ENCODE peak calls at places on chromosome 12, in ten cellular contexts. One of them, this sample, is unnamed.

GRCh38 chr12:70576341-70577282 is 60.6 kb downstream of the PTPRB start:
- DNase-seq in suprapubic skin: no peak
- DNase-seq in IMR-90: peak; percentile 85
- DNase-seq in foreskin fibroblast: peak; percentile 83
- DNase-seq in choroid plexus epithelial cell: peak; percentile 92
- DNase-seq in uterus: no peak
- DNase-seq in GM10248: peak; percentile 34
- DNase-seq in fibroblast of mammary gland: peak; percentile 80
- DNase-seq in keratinocyte: peak; percentile 19
- DNase-seq in fibroblast of lung: peak; percentile 87
- DNase-seq in this sample: peak; percentile 93

GRCh38 chr12:47882796-47883546 is 21.8 kb downstream of the VDR start:
- DNase-seq in choroid plexus epithelial cell: no peak
- DNase-seq in foreskin fibroblast: no peak
- DNase-seq in IMR-90: no peak
- DNase-seq in fibroblast of mammary gland: no peak
- DNase-seq in suprapubic skin: no peak
- DNase-seq in uterus: no peak
- DNase-seq in GM10248: peak; percentile 75
- DNase-seq in keratinocyte: no peak
- DNase-seq in fibroblast of lung: no peak
- DNase-seq in this sample: no peak

GRCh38 chr12:89525002-89525823 is 617 bp upstream of the GALNT4 start:
- DNase-seq in foreskin fibroblast: peak; percentile 54
- DNase-seq in GM10248: peak; percentile 60
- DNase-seq in suprapubic skin: peak; percentile 68
- DNase-seq in fibroblast of mammary gland: peak; percentile 20
- DNase-seq in keratinocyte: no peak
- DNase-seq in fibroblast of lung: no peak
- DNase-seq in uterus: peak; percentile 36
- DNase-seq in IMR-90: peak; percentile 21
- DNase-seq in choroid plexus epithelial cell: peak; percentile 24
- DNase-seq in this sample: no peak

GRCh38 chr12:46959484-46959883 is 119.9 kb upstream of the PCED1B start:
- DNase-seq in GM10248: no peak
- DNase-seq in IMR-90: peak; percentile 93
- DNase-seq in uterus: no peak
- DNase-seq in choroid plexus epithelial cell: peak; percentile 58
- DNase-seq in fibroblast of lung: peak; percentile 85
- DNase-seq in foreskin fibroblast: peak; percentile 97
- DNase-seq in suprapubic skin: no peak
- DNase-seq in fibroblast of mammary gland: peak; percentile 94
- DNase-seq in keratinocyte: no peak
- DNase-seq in this sample: peak; percentile 97

GRCh38 chr12:1500095-1500801 is 94.1 kb downstream of the FBXL14 start:
- DNase-seq in IMR-90: peak; percentile 81
- DNase-seq in foreskin fibroblast: peak; percentile 75
- DNase-seq in choroid plexus epithelial cell: peak; percentile 62
- DNase-seq in GM10248: no peak
- DNase-seq in keratinocyte: no peak
- DNase-seq in uterus: no peak
- DNase-seq in fibroblast of lung: peak; percentile 88
- DNase-seq in suprapubic skin: no peak
- DNase-seq in fibroblast of mammary gland: peak; percentile 92
- DNase-seq in this sample: peak; percentile 18

GRCh38 chr12:96255077-96255476 is 60.9 kb downstream of the ELK3 start:
- DNase-seq in IMR-90: peak; percentile 57
- DNase-seq in foreskin fibroblast: peak; percentile 58
- DNase-seq in choroid plexus epithelial cell: peak; percentile 71
- DNase-seq in fibroblast of mammary gland: peak; percentile 87
- DNase-seq in suprapubic skin: peak; percentile 88
- DNase-seq in uterus: no peak
- DNase-seq in fibroblast of lung: peak; percentile 66
- DNase-seq in keratinocyte: no peak
- DNase-seq in GM10248: no peak
- DNase-seq in this sample: no peak

GRCh38 chr12:68332726-68333630 is 816 bp upstream of the MDM1 start:
- DNase-seq in fibroblast of lung: no peak
- DNase-seq in suprapubic skin: no peak
- DNase-seq in GM10248: no peak
- DNase-seq in IMR-90: no peak
- DNase-seq in foreskin fibroblast: peak; percentile 61
- DNase-seq in keratinocyte: no peak
- DNase-seq in uterus: no peak
- DNase-seq in fibroblast of mammary gland: peak; percentile 34
- DNase-seq in choroid plexus epithelial cell: no peak
- DNase-seq in this sample: no peak

GRCh38 chr12:1591029-1591428 is 3.4 kb downstream of the FBXL14 start:
- DNase-seq in keratinocyte: peak; percentile 38
- DNase-seq in GM10248: no peak
- DNase-seq in fibroblast of mammary gland: peak; percentile 73
- DNase-seq in IMR-90: no peak
- DNase-seq in uterus: no peak
- DNase-seq in suprapubic skin: no peak
- DNase-seq in fibroblast of lung: no peak
- DNase-seq in foreskin fibroblast: peak; percentile 31
- DNase-seq in choroid plexus epithelial cell: peak; percentile 57
- DNase-seq in this sample: peak; percentile 55

GRCh38 chr12:77845831-77846230 is 15.1 kb downstream of the NAV3 start:
- DNase-seq in IMR-90: peak; percentile 44
- DNase-seq in fibroblast of lung: peak; percentile 43
- DNase-seq in foreskin fibroblast: peak; percentile 76
- DNase-seq in keratinocyte: no peak
- DNase-seq in suprapubic skin: no peak
- DNase-seq in fibroblast of mammary gland: peak; percentile 62
- DNase-seq in uterus: no peak
- DNase-seq in GM10248: no peak
- DNase-seq in choroid plexus epithelial cell: peak; percentile 71
- DNase-seq in this sample: peak; percentile 39

GRCh38 chr12:112466011-112466422 is 47.3 kb downstream of the PTPN11 start:
- DNase-seq in keratinocyte: no peak
- DNase-seq in foreskin fibroblast: no peak
- DNase-seq in uterus: no peak
- DNase-seq in fibroblast of mammary gland: no peak
- DNase-seq in fibroblast of lung: no peak
- DNase-seq in choroid plexus epithelial cell: no peak
- DNase-seq in suprapubic skin: no peak
- DNase-seq in GM10248: no peak
- DNase-seq in IMR-90: no peak
- DNase-seq in this sample: no peak

GRCh38 chr12:130331146-130331545 is 6.5 kb upstream of the PIWIL1 start:
- DNase-seq in suprapubic skin: no peak
- DNase-seq in choroid plexus epithelial cell: no peak
- DNase-seq in fibroblast of lung: no peak
- DNase-seq in IMR-90: no peak
- DNase-seq in keratinocyte: no peak
- DNase-seq in GM10248: no peak
- DNase-seq in foreskin fibroblast: no peak
- DNase-seq in uterus: no peak
- DNase-seq in fibroblast of mammary gland: no peak
- DNase-seq in this sample: no peak

GRCh38 chr12:116360579-116361403 is 83.3 kb upstream of the MED13L start:
- DNase-seq in choroid plexus epithelial cell: no peak
- DNase-seq in foreskin fibroblast: no peak
- DNase-seq in IMR-90: no peak
- DNase-seq in fibroblast of mammary gland: no peak
- DNase-seq in uterus: no peak
- DNase-seq in keratinocyte: no peak
- DNase-seq in suprapubic skin: no peak
- DNase-seq in GM10248: no peak
- DNase-seq in fibroblast of lung: no peak
- DNase-seq in this sample: no peak

GRCh38 chr12:95218852-95219171 is 1.2 kb downstream of the VEZT start:
- DNase-seq in uterus: no peak
- DNase-seq in suprapubic skin: no peak
- DNase-seq in choroid plexus epithelial cell: peak; percentile 25
- DNase-seq in IMR-90: no peak
- DNase-seq in fibroblast of mammary gland: peak; percentile 16
- DNase-seq in foreskin fibroblast: no peak
- DNase-seq in keratinocyte: no peak
- DNase-seq in GM10248: peak; percentile 37
- DNase-seq in fibroblast of lung: no peak
- DNase-seq in this sample: no peak

GRCh38 chr12:95215925-95216324 is 1.3 kb downstream of the FGD6 start:
- DNase-seq in fibroblast of lung: peak; percentile 80
- DNase-seq in GM10248: no peak
- DNase-seq in fibroblast of mammary gland: peak; percentile 63
- DNase-seq in uterus: no peak
- DNase-seq in keratinocyte: no peak
- DNase-seq in foreskin fibroblast: peak; percentile 65
- DNase-seq in IMR-90: peak; percentile 75
- DNase-seq in choroid plexus epithelial cell: peak; percentile 89
- DNase-seq in suprapubic skin: no peak
- DNase-seq in this sample: peak; percentile 26

GRCh38 chr12:95216704-95217376 is 427 bp downstream of the FGD6 start:
- DNase-seq in keratinocyte: no peak
- DNase-seq in fibroblast of lung: peak; percentile 11
- DNase-seq in GM10248: no peak
- DNase-seq in IMR-90: no peak
- DNase-seq in suprapubic skin: no peak
- DNase-seq in uterus: no peak
- DNase-seq in fibroblast of mammary gland: peak; percentile 16
- DNase-seq in foreskin fibroblast: no peak
- DNase-seq in choroid plexus epithelial cell: peak; percentile 36
- DNase-seq in this sample: no peak

GRCh38 chr12:95218164-95218851 is 701 bp downstream of the VEZT start:
- DNase-seq in choroid plexus epithelial cell: peak; percentile 61
- DNase-seq in keratinocyte: no peak
- DNase-seq in fibroblast of mammary gland: peak; percentile 70
- DNase-seq in fibroblast of lung: peak; percentile 67
- DNase-seq in suprapubic skin: no peak
- DNase-seq in foreskin fibroblast: peak; percentile 86
- DNase-seq in GM10248: no peak
- DNase-seq in uterus: no peak
- DNase-seq in IMR-90: peak; percentile 58
- DNase-seq in this sample: peak; percentile 44

GRCh38 chr12:95217377-95218163 is at the start of the genes FGD6 and VEZT:
- DNase-seq in fibroblast of lung: peak; percentile 99
- DNase-seq in GM10248: peak; percentile 95
- DNase-seq in uterus: peak; percentile 99
- DNase-seq in IMR-90: peak; percentile 99
- DNase-seq in choroid plexus epithelial cell: peak; percentile 99
- DNase-seq in keratinocyte: peak; percentile 89
- DNase-seq in fibroblast of mammary gland: peak; percentile 98
- DNase-seq in foreskin fibroblast: peak; percentile 100
- DNase-seq in suprapubic skin: peak; percentile 99
- DNase-seq in this sample: peak; percentile 99
- TF ChIP-seq CTCF in fibroblast of lung: peak; percentile 56
- TF ChIP-seq CTCF in GM10248: peak; percentile 68
- TF ChIP-seq CTCF in uterus: peak; percentile 75
- TF ChIP-seq CTCF in IMR-90: peak; percentile 87
- TF ChIP-seq CTCF in choroid plexus epithelial cell: peak; percentile 64
- TF ChIP-seq CTCF in keratinocyte: peak; percentile 63
- TF ChIP-seq CTCF in fibroblast of mammary gland: peak; percentile 35
- TF ChIP-seq CTCF in foreskin fibroblast: peak; percentile 61
- TF ChIP-seq CTCF in suprapubic skin: no peak
- TF ChIP-seq CTCF in this sample: peak; percentile 80

GRCh38 chr12:60106207-60106606 is 510.4 kb downstream of the SLC16A7 start:
- DNase-seq in suprapubic skin: no peak
- DNase-seq in keratinocyte: no peak
- DNase-seq in fibroblast of mammary gland: peak; percentile 58
- DNase-seq in foreskin fibroblast: peak; percentile 49
- DNase-seq in IMR-90: peak; percentile 47
- DNase-seq in GM10248: no peak
- DNase-seq in fibroblast of lung: peak; percentile 60
- DNase-seq in uterus: no peak
- DNase-seq in choroid plexus epithelial cell: peak; percentile 60
- DNase-seq in this sample: peak; percentile 48
- TF ChIP-seq CTCF in suprapubic skin: no peak
- TF ChIP-seq CTCF in keratinocyte: no peak
- TF ChIP-seq CTCF in fibroblast of mammary gland: peak; percentile 57
- TF ChIP-seq CTCF in foreskin fibroblast: peak; percentile 19
- TF ChIP-seq CTCF in IMR-90: peak; percentile 48
- TF ChIP-seq CTCF in GM10248: no peak
- TF ChIP-seq CTCF in fibroblast of lung: no peak
- TF ChIP-seq CTCF in uterus: no peak
- TF ChIP-seq CTCF in choroid plexus epithelial cell: peak; percentile 56
- TF ChIP-seq CTCF in this sample: peak; percentile 73

DNA sequence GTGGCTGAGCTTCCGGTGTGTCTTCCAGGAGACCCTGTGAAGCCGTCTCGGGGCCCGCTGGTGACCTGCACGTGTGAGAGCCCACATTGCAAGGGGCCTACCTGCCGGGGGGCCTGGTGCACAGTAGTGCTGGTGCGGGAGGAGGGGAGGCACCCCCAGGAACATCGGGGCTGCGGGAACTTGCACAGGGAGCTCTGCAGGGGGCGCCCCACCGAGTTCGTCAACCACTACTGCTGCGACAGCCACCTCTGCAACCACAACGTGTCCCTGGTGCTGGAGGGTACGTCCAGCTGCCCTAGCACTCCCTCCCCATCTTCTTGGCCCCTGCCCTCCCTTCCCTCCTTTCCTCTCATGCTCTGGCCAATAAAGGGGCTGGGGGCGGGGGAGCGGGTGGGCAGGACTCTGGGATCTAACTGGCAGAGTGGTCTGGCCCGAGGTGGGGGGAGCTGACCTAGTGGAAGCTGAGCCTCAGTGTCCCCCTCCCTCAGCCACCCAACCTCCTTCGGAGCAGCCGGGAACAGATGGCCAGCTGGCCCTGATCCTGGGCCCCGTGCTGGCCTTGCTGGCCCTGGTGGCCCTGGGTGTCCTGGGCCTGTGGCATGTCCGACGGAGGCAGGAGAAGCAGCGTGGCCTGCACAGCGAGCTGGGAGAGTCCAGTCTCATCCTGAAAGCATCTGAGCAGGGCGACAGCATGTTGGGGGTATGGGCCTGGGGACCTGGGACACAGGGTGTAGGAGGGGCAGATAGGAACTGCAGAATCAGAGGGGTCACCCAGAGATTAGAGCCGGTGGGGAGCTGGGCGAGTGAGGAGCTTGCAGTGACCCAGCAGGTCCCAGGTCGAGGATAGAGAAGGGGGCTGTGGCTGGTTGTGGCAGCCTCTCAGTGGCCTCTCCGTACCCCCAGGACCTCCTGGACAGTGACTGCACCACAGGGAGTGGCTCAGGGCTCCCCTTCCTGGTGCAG is 6.0 kb downstream of the ACVRL1 start:
- DNase-seq in keratinocyte: no peak
- DNase-seq in fibroblast of lung: no peak
- DNase-seq in fibroblast of mammary gland: no peak
- DNase-seq in GM10248: no peak
- DNase-seq in choroid plexus epithelial cell: no peak
- DNase-seq in foreskin fibroblast: no peak
- DNase-seq in IMR-90: no peak
- DNase-seq in uterus: no peak
- DNase-seq in suprapubic skin: peak; percentile 64
- DNase-seq in this sample: no peak
- TF ChIP-seq CTCF in keratinocyte: peak; percentile 15
- TF ChIP-seq CTCF in fibroblast of lung: no peak
- TF ChIP-seq CTCF in fibroblast of mammary gland: no peak
- TF ChIP-seq CTCF in GM10248: no peak
- TF ChIP-seq CTCF in choroid plexus epithelial cell: no peak
- TF ChIP-seq CTCF in foreskin fibroblast: no peak
- TF ChIP-seq CTCF in IMR-90: peak; percentile 4
- TF ChIP-seq CTCF in uterus: no peak
- TF ChIP-seq CTCF in suprapubic skin: no peak
- TF ChIP-seq CTCF in this sample: peak; percentile 35

DNA sequence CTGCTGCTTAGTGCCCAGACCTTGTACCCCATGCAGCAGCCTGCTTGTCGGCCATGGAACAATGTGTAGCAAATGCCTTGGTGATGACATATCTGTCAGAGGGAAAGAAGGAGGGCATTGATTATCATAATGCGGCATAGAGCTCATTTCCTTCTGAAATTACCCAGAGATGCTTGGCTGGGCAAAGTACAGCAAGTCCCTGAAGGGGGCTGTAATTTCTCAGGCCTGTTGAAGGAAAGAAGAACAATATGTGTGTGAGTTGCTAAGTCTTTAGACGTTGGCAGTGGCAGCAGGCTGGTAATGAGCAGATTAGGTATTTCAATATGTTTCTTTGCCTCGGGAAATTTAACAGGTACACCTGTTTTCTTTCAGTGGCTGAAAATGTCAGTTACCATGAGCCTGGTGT is 128.6 kb downstream of the CRADD start:
- DNase-seq in fibroblast of mammary gland: no peak
- DNase-seq in fibroblast of lung: no peak
- DNase-seq in choroid plexus epithelial cell: no peak
- DNase-seq in foreskin fibroblast: no peak
- DNase-seq in IMR-90: no peak
- DNase-seq in suprapubic skin: no peak
- DNase-seq in uterus: no peak
- DNase-seq in keratinocyte: no peak
- DNase-seq in GM10248: no peak
- DNase-seq in this sample: no peak
- TF ChIP-seq CTCF in fibroblast of mammary gland: no peak
- TF ChIP-seq CTCF in fibroblast of lung: no peak
- TF ChIP-seq CTCF in choroid plexus epithelial cell: no peak
- TF ChIP-seq CTCF in foreskin fibroblast: no peak
- TF ChIP-seq CTCF in IMR-90: no peak
- TF ChIP-seq CTCF in suprapubic skin: no peak
- TF ChIP-seq CTCF in uterus: no peak
- TF ChIP-seq CTCF in keratinocyte: no peak
- TF ChIP-seq CTCF in GM10248: no peak
- TF ChIP-seq CTCF in this sample: no peak